ENCODE peak calls at places on chromosome 9, in ten cellular contexts. One of them, this sample, is unnamed.

GRCh38 chr9:23674016-23674585 is 151.9 kb downstream of the ELAVL2 start:
- DNase-seq in NCI-H2081: peak
- DNase-seq in activated CD4-positive, alpha-beta T cell treated with anti-CD3 and anti-CD28 coated beads for 4 hours: no peak
- DNase-seq in SHP77 treated with DMSO at 0.1 percent for 48 hours: no peak
- DNase-seq in CD4-positive, CD25-positive, alpha-beta regulatory T cell: no peak
- DNase-seq in NCI-H526: no peak
- DNase-seq in stimulated activated CD4-positive, alpha-beta T cell treated with anti-CD3 and anti-CD28 coated beads, Interleukin-4, amount 100 ng/mL, for 4 hours: no peak
- DNase-seq in AG08396: no peak
- DNase-seq in thoracic aorta: no peak
- DNase-seq in GF-D8: no peak
- DNase-seq in this sample: no peak

GRCh38 chr9:114016629-114017423 is 61.3 kb downstream of the AMBP start:
- DNase-seq in NCI-H2081: no peak
- DNase-seq in activated CD4-positive, alpha-beta T cell treated with anti-CD3 and anti-CD28 coated beads for 4 hours: no peak
- DNase-seq in SHP77 treated with DMSO at 0.1 percent for 48 hours: no peak
- DNase-seq in CD4-positive, CD25-positive, alpha-beta regulatory T cell: no peak
- DNase-seq in NCI-H526: no peak
- DNase-seq in stimulated activated CD4-positive, alpha-beta T cell treated with anti-CD3 and anti-CD28 coated beads, Interleukin-4, amount 100 ng/mL, for 4 hours: no peak
- DNase-seq in AG08396: no peak
- DNase-seq in thoracic aorta: no peak
- DNase-seq in GF-D8: no peak
- DNase-seq in this sample: no peak

GRCh38 chr9:129665008-129665771 is at the start of gene PRRX2:
- DNase-seq in NCI-H2081: no peak
- DNase-seq in activated CD4-positive, alpha-beta T cell treated with anti-CD3 and anti-CD28 coated beads for 4 hours: peak
- DNase-seq in SHP77 treated with DMSO at 0.1 percent for 48 hours: no peak
- DNase-seq in CD4-positive, CD25-positive, alpha-beta regulatory T cell: no peak
- DNase-seq in NCI-H526: no peak
- DNase-seq in stimulated activated CD4-positive, alpha-beta T cell treated with anti-CD3 and anti-CD28 coated beads, Interleukin-4, amount 100 ng/mL, for 4 hours: peak
- DNase-seq in AG08396: peak
- DNase-seq in thoracic aorta: peak
- DNase-seq in GF-D8: no peak
- DNase-seq in this sample: no peak

GRCh38 chr9:3177921-3178320 is 334.0 kb upstream of the PUM3 start:
- DNase-seq in NCI-H2081: no peak
- DNase-seq in activated CD4-positive, alpha-beta T cell treated with anti-CD3 and anti-CD28 coated beads for 4 hours: no peak
- DNase-seq in SHP77 treated with DMSO at 0.1 percent for 48 hours: no peak
- DNase-seq in CD4-positive, CD25-positive, alpha-beta regulatory T cell: no peak
- DNase-seq in NCI-H526: no peak
- DNase-seq in stimulated activated CD4-positive, alpha-beta T cell treated with anti-CD3 and anti-CD28 coated beads, Interleukin-4, amount 100 ng/mL, for 4 hours: no peak
- DNase-seq in AG08396: no peak
- DNase-seq in thoracic aorta: no peak
- DNase-seq in GF-D8: no peak
- DNase-seq in this sample: no peak

GRCh38 chr9:108535526-108535925 is 320.3 kb downstream of the ACTL7B start:
- DNase-seq in NCI-H2081: no peak
- DNase-seq in activated CD4-positive, alpha-beta T cell treated with anti-CD3 and anti-CD28 coated beads for 4 hours: no peak
- DNase-seq in SHP77 treated with DMSO at 0.1 percent for 48 hours: no peak
- DNase-seq in CD4-positive, CD25-positive, alpha-beta regulatory T cell: no peak
- DNase-seq in NCI-H526: no peak
- DNase-seq in stimulated activated CD4-positive, alpha-beta T cell treated with anti-CD3 and anti-CD28 coated beads, Interleukin-4, amount 100 ng/mL, for 4 hours: no peak
- DNase-seq in AG08396: no peak
- DNase-seq in thoracic aorta: no peak
- DNase-seq in GF-D8: no peak
- DNase-seq in this sample: no peak

GRCh38 chr9:81389569-81389993 is 299.8 kb downstream of the TLE1 start:
- DNase-seq in NCI-H2081: no peak
- DNase-seq in activated CD4-positive, alpha-beta T cell treated with anti-CD3 and anti-CD28 coated beads for 4 hours: no peak
- DNase-seq in SHP77 treated with DMSO at 0.1 percent for 48 hours: no peak
- DNase-seq in CD4-positive, CD25-positive, alpha-beta regulatory T cell: no peak
- DNase-seq in NCI-H526: no peak
- DNase-seq in stimulated activated CD4-positive, alpha-beta T cell treated with anti-CD3 and anti-CD28 coated beads, Interleukin-4, amount 100 ng/mL, for 4 hours: no peak
- DNase-seq in AG08396: peak
- DNase-seq in thoracic aorta: peak
- DNase-seq in GF-D8: no peak
- DNase-seq in this sample: no peak

GRCh38 chr9:137305060-137305787 is 3.2 kb upstream of the NRARP start:
- DNase-seq in NCI-H2081: no peak
- DNase-seq in activated CD4-positive, alpha-beta T cell treated with anti-CD3 and anti-CD28 coated beads for 4 hours: peak
- DNase-seq in SHP77 treated with DMSO at 0.1 percent for 48 hours: peak
- DNase-seq in CD4-positive, CD25-positive, alpha-beta regulatory T cell: peak
- DNase-seq in NCI-H526: no peak
- DNase-seq in stimulated activated CD4-positive, alpha-beta T cell treated with anti-CD3 and anti-CD28 coated beads, Interleukin-4, amount 100 ng/mL, for 4 hours: peak
- DNase-seq in AG08396: peak
- DNase-seq in thoracic aorta: no peak
- DNase-seq in GF-D8: no peak
- DNase-seq in this sample: peak

GRCh38 chr9:106583751-106584150 is 279.2 kb upstream of the ZNF462 start:
- DNase-seq in NCI-H2081: no peak
- DNase-seq in activated CD4-positive, alpha-beta T cell treated with anti-CD3 and anti-CD28 coated beads for 4 hours: no peak
- DNase-seq in SHP77 treated with DMSO at 0.1 percent for 48 hours: no peak
- DNase-seq in CD4-positive, CD25-positive, alpha-beta regulatory T cell: no peak
- DNase-seq in NCI-H526: no peak
- DNase-seq in stimulated activated CD4-positive, alpha-beta T cell treated with anti-CD3 and anti-CD28 coated beads, Interleukin-4, amount 100 ng/mL, for 4 hours: no peak
- DNase-seq in AG08396: no peak
- DNase-seq in thoracic aorta: no peak
- DNase-seq in GF-D8: no peak
- DNase-seq in this sample: no peak

GRCh38 chr9:116792271-116792670 is 105.2 kb downstream of the TRIM32 start:
- DNase-seq in NCI-H2081: no peak
- DNase-seq in activated CD4-positive, alpha-beta T cell treated with anti-CD3 and anti-CD28 coated beads for 4 hours: no peak
- DNase-seq in SHP77 treated with DMSO at 0.1 percent for 48 hours: no peak
- DNase-seq in CD4-positive, CD25-positive, alpha-beta regulatory T cell: no peak
- DNase-seq in NCI-H526: no peak
- DNase-seq in stimulated activated CD4-positive, alpha-beta T cell treated with anti-CD3 and anti-CD28 coated beads, Interleukin-4, amount 100 ng/mL, for 4 hours: no peak
- DNase-seq in AG08396: no peak
- DNase-seq in thoracic aorta: no peak
- DNase-seq in GF-D8: no peak
- DNase-seq in this sample: no peak

GRCh38 chr9:130265431-130266235 is at the start of gene HMCN2:
- DNase-seq in NCI-H2081: no peak
- DNase-seq in activated CD4-positive, alpha-beta T cell treated with anti-CD3 and anti-CD28 coated beads for 4 hours: no peak
- DNase-seq in SHP77 treated with DMSO at 0.1 percent for 48 hours: no peak
- DNase-seq in CD4-positive, CD25-positive, alpha-beta regulatory T cell: no peak
- DNase-seq in NCI-H526: no peak
- DNase-seq in stimulated activated CD4-positive, alpha-beta T cell treated with anti-CD3 and anti-CD28 coated beads, Interleukin-4, amount 100 ng/mL, for 4 hours: no peak
- DNase-seq in AG08396: no peak
- DNase-seq in thoracic aorta: no peak
- DNase-seq in GF-D8: no peak
- DNase-seq in this sample: no peak